ENCODE peak calls at places on chromosomes 13 and 19, in seven cellular contexts. O, W, P, C, D, X and U are unnamed samples.

GRCh38 chr19:47608074-47608907 is 643 bp upstream of the BICRA start:
- DNase-seq in W (peak; percentile 93), C (peak; percentile 98), X (peak; percentile 98), D (peak; percentile 96), O (peak; percentile 94), P (peak; percentile 90), U (peak; percentile 92)

GRCh38 chr19:13260883-13261653 is 110.9 kb downstream of the IER2 start:
- DNase-seq in X (no peak), W (no peak), O (peak; percentile 94), D (no peak), C (no peak), P (peak; percentile 93), U (no peak)

GRCh38 chr13:42066542-42066941 is 18.1 kb downstream of the DGKH start:
- DNase-seq in C (no peak), O (no peak), W (no peak), P (peak; percentile 97), X (no peak), D (no peak), U (no peak)

GRCh38 chr19:38199340-38199739 is 24.7 kb downstream of the DPF1 start:
- DNase-seq in W (no peak), O (no peak), X (peak; percentile 35), D (no peak), C (no peak), P (no peak), U (no peak)

GRCh38 chr13:82597737-82598136 is 1284.5 kb downstream of the SLITRK1 start:
- DNase-seq in C (no peak), X (no peak), P (no peak), O (no peak), D (no peak), W (no peak), U (no peak)

GRCh38 chr19:45323671-45324081 is 1.0 kb upstream of the CKM start:
- DNase-seq in O (no peak), P (no peak), X (no peak), W (no peak), C (no peak), D (no peak), U (no peak)

GRCh38 chr19:46372901-46373572 is 26.1 kb downstream of the PPP5C start:
- DNase-seq in X (peak; percentile 69), O (no peak), D (no peak), W (no peak), C (no peak), P (no peak), U (peak; percentile 33)

GRCh38 chr19:52923782-52924593 is 760 bp upstream of the ZNF888 start:
- DNase-seq in O (peak; percentile 41), W (peak; percentile 65), P (no peak), D (no peak), C (peak; percentile 49), X (peak; percentile 86), U (peak; percentile 77)

GRCh38 chr13:37561031-37561430 is 37.5 kb downstream of the POSTN start:
- DNase-seq in W (no peak), X (no peak), C (no peak), P (peak; percentile 0), D (no peak), O (no peak), U (no peak)

GRCh38 chr13:36950920-36951319 is 30.9 kb upstream of the SMAD9 start:
- DNase-seq in P (no peak), W (no peak), X (no peak), O (no peak), D (no peak), C (no peak), U (no peak)

GRCh38 chr19:574658-575526 is 2.5 kb downstream of the BSG start:
- DNase-seq in D (no peak), W (no peak), O (no peak), P (peak; percentile 59), C (peak; percentile 51), X (peak; percentile 80), U (no peak)

GRCh38 chr19:13012690-13013608 is 17.7 kb downstream of the NFIX start:
- DNase-seq in P (peak; percentile 63), W (no peak), O (peak; percentile 71), C (no peak), D (peak; percentile 23), X (peak; percentile 85), U (peak; percentile 50)

GRCh38 chr13:97339019-97339988 is 94.7 kb upstream of the RAP2A start:
- DNase-seq in P (peak; percentile 98), W (peak; percentile 47), X (no peak), C (no peak), O (peak; percentile 55), D (no peak), U (no peak)

GRCh38 chr19:3389876-3390361 is 23.5 kb downstream of the NFIC start:
- DNase-seq in D (no peak), X (no peak), O (no peak), C (peak; percentile 77), W (no peak), P (peak; percentile 39), U (no peak)

GRCh38 chr19:3392480-3392879 is 26.1 kb downstream of the NFIC start:
- DNase-seq in W (no peak), C (no peak), O (no peak), D (no peak), P (no peak), X (no peak), U (no peak)

GRCh38 chr19:3389446-3389778 is 23.0 kb downstream of the NFIC start:
- DNase-seq in O (no peak), P (no peak), D (no peak), W (no peak), X (no peak), C (no peak), U (no peak)

GRCh38 chr19:3386447-3387234 is 20.3 kb downstream of the NFIC start:
- DNase-seq in P (no peak), X (no peak), C (peak; percentile 65), O (no peak), D (no peak), W (no peak), U (no peak)

DNA sequence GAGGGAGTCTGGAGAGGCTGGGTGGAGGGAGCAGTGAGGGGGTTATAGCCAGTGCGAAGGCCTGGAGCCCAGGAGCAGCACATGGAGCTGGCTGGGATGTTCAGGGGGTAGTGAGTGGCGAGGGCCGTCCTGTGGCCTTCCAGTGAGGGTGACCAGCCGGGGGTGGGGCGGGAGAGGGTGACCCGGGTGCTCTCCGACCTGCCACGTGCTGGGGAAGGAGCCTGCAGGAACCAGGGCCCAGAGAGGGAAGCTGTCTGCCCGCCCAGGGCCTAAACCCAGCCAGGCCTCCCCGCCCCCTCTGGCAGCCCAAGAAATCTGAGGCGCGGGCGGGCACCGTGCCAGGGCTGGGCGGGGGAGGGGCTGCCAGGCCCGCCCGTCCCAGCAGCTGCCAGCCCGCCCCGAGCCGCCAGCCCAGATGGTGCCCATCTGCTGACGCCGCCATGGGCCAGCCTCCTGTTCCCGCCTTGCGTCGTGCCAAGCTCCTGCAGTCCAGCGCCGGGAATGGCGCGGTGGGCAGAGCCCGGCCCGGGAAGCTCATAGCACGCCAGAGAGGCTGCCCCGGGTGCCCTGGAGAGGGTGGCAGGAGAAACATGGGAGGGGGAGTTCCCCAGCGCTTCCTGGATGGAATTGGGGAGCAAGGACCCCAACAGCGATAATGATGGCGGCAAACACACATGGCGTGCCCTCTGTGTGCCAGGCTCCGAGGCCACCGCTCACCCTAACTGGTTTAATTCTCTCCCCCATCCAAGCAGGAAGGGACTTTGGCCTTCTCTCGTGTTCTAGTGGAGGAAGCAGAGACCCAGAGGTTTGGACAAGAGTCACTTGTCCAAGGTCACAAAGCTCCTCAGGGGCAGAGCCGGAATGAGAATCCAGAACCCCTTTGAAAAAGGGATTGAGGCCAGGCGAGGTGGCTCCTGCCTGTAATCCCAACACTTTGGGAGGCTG is 21.5 kb downstream of the NFIC start:
- DNase-seq in D (no peak), X (peak; percentile 91), W (peak; percentile 81), P (peak; percentile 39), C (peak; percentile 98), O (peak; percentile 50), U (no peak)
- H3K4me3 ChIP-seq in D (no peak overlapping the region), X (no peak overlapping the region), W (no peak overlapping the region), P (no peak overlapping the region), C (no peak overlapping the region), O (no peak overlapping the region), U (no peak overlapping the region)

DNA sequence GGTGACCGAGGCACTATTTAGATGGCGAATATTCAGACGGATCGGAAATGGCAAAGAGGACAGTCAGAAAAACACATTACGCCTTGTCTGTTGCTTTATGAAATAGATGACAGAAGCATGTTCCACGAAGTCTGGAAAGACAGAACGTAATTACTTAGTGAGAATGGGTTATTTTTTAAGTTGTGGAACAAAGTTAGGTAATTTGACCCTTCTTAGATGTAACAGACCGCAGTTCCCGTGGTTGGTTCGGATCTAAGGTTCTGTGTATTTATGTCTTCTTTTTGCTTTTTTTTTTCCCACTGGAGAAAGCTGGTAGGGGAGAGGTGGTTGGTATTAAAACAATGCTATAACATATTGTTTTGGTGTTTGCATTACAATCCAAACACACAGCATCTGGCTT is 13.6 kb downstream of the ATP11A start:
- DNase-seq in C (no peak), D (no peak), P (no peak), O (no peak), W (no peak), X (no peak), U (no peak)
- H3K27ac ChIP-seq in C (no peak overlapping the region), D (no peak overlapping the region), P (no peak overlapping the region), O (no peak overlapping the region), W (no peak overlapping the region), X (peak overlapping the region; percentile 49), U (no peak overlapping the region)

GRCh38 chr13:109868583-109869311 is 82.4 kb upstream of the IRS2 start:
- DNase-seq in O (no peak), C (no peak), W (no peak), X (no peak), P (peak; percentile 17), D (no peak), U (no peak)

GRCh38 chr13:109872864-109873263 is 86.5 kb upstream of the IRS2 start:
- DNase-seq in W (no peak), C (no peak), D (no peak), O (no peak), P (no peak), X (no peak), U (no peak)

GRCh38 chr13:109870281-109871017 is 84.1 kb upstream of the IRS2 start:
- DNase-seq in D (no peak), C (peak; percentile 29), P (no peak), X (no peak), W (no peak), O (no peak), U (no peak)

GRCh38 chr13:109869312-109870237 is 83.2 kb upstream of the IRS2 start:
- DNase-seq in D (peak; percentile 9), O (peak; percentile 34), X (peak; percentile 84), P (peak; percentile 44), W (peak; percentile 66), C (peak; percentile 93), U (no peak)

DNA sequence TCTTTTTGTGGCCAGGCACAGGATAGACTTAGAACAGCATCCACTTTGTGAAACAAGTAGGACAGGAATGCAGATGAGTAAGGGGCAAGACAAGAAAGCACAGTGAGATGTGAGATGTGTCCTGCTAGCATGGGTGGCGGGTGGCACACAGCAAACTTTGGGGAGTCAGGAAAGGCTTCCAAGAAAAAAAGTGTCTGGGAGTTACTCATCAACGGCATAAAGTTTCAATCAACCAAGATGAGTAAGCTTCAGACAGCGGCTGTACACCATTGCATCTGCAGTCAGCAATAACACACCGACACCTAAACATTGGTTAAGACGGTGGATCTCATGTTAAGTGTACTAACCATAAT is 84.6 kb upstream of the IRS2 start:
- DNase-seq in O (no peak), X (no peak), P (peak; percentile 55), C (no peak), W (no peak), D (no peak), U (no peak)
- TF ChIP-seq CTCF in O (no peak), X (no peak), P (no peak), C (no peak), W (no peak), D (no peak), U (no peak)

GRCh38 chr19:5687360-5688198 is 2.5 kb upstream of the RPL36 start:
- DNase-seq in P (no peak), O (no peak), W (no peak), D (no peak), X (no peak), C (no peak), U (no peak)
- H3K4me3 ChIP-seq in P (peak overlapping the region; percentile 32), O (peak overlapping the region; percentile 54), W (peak overlapping the region; percentile 24), D (peak overlapping the region; percentile 59), X (peak overlapping the region; percentile 48), C (peak overlapping the region; percentile 53), U (no peak overlapping the region)